ENCODE peak calls at places on chromosomes 5 and 9, in seven cellular contexts. One of them, this sample, is unnamed.

GRCh38 chr5:167634432-167634831 is 657.0 kb upstream of the WWC1 start:
- DNase-seq in keratinocyte: no peak
- DNase-seq in brain microvascular endothelial cell: peak
- DNase-seq in GM13976: no peak
- DNase-seq in HS-5: peak
- DNase-seq in left colon: no peak
- DNase-seq in stimulated activated CD8-positive, alpha-beta memory T cell treated with anti-CD3 and anti-CD28 coated beads, Interleukin-4, amount 100 ng/mL, for 4 hours: no peak
- DNase-seq in this sample: no peak

GRCh38 chr5:151078490-151079262 is 2.2 kb downstream of the TNIP1 start:
- DNase-seq in HS-5: no peak
- DNase-seq in stimulated activated CD8-positive, alpha-beta memory T cell treated with anti-CD3 and anti-CD28 coated beads, Interleukin-4, amount 100 ng/mL, for 4 hours: no peak
- DNase-seq in GM13976: peak
- DNase-seq in brain microvascular endothelial cell: no peak
- DNase-seq in keratinocyte: no peak
- DNase-seq in left colon: no peak
- DNase-seq in this sample: no peak

GRCh38 chr5:32233696-32234447 is 59.8 kb upstream of the GOLPH3 start:
- DNase-seq in HS-5: no peak
- DNase-seq in left colon: no peak
- DNase-seq in GM13976: no peak
- DNase-seq in brain microvascular endothelial cell: peak
- DNase-seq in stimulated activated CD8-positive, alpha-beta memory T cell treated with anti-CD3 and anti-CD28 coated beads, Interleukin-4, amount 100 ng/mL, for 4 hours: no peak
- DNase-seq in keratinocyte: no peak
- DNase-seq in this sample: no peak

GRCh38 chr5:152218694-152219093 is 186.4 kb downstream of the NMUR2 start:
- DNase-seq in HS-5: no peak
- DNase-seq in GM13976: no peak
- DNase-seq in brain microvascular endothelial cell: no peak
- DNase-seq in stimulated activated CD8-positive, alpha-beta memory T cell treated with anti-CD3 and anti-CD28 coated beads, Interleukin-4, amount 100 ng/mL, for 4 hours: no peak
- DNase-seq in keratinocyte: no peak
- DNase-seq in left colon: no peak
- DNase-seq in this sample: no peak

GRCh38 chr5:169181785-169182184 is 119.2 kb downstream of the SLIT3 start:
- DNase-seq in stimulated activated CD8-positive, alpha-beta memory T cell treated with anti-CD3 and anti-CD28 coated beads, Interleukin-4, amount 100 ng/mL, for 4 hours: no peak
- DNase-seq in HS-5: peak
- DNase-seq in brain microvascular endothelial cell: no peak
- DNase-seq in left colon: no peak
- DNase-seq in keratinocyte: no peak
- DNase-seq in GM13976: no peak
- DNase-seq in this sample: no peak

GRCh38 chr9:93664549-93665120 is 88.3 kb downstream of the PHF2 start:
- DNase-seq in keratinocyte: no peak
- DNase-seq in GM13976: no peak
- DNase-seq in HS-5: no peak
- DNase-seq in left colon: peak
- DNase-seq in stimulated activated CD8-positive, alpha-beta memory T cell treated with anti-CD3 and anti-CD28 coated beads, Interleukin-4, amount 100 ng/mL, for 4 hours: no peak
- DNase-seq in brain microvascular endothelial cell: no peak
- DNase-seq in this sample: no peak

GRCh38 chr5:7317751-7318150 is 78.2 kb upstream of the ADCY2 start:
- DNase-seq in left colon: no peak
- DNase-seq in HS-5: peak
- DNase-seq in stimulated activated CD8-positive, alpha-beta memory T cell treated with anti-CD3 and anti-CD28 coated beads, Interleukin-4, amount 100 ng/mL, for 4 hours: no peak
- DNase-seq in GM13976: no peak
- DNase-seq in brain microvascular endothelial cell: no peak
- DNase-seq in keratinocyte: no peak
- DNase-seq in this sample: no peak

GRCh38 chr5:112419050-112419595 is at the start of gene EPB41L4A:
- DNase-seq in stimulated activated CD8-positive, alpha-beta memory T cell treated with anti-CD3 and anti-CD28 coated beads, Interleukin-4, amount 100 ng/mL, for 4 hours: no peak
- DNase-seq in HS-5: no peak
- DNase-seq in left colon: peak
- DNase-seq in brain microvascular endothelial cell: no peak
- DNase-seq in keratinocyte: no peak
- DNase-seq in GM13976: peak
- DNase-seq in this sample: no peak

GRCh38 chr5:134420326-134420725 is 8.6 kb upstream of the CDKN2AIPNL start:
- DNase-seq in HS-5: no peak
- DNase-seq in keratinocyte: no peak
- DNase-seq in stimulated activated CD8-positive, alpha-beta memory T cell treated with anti-CD3 and anti-CD28 coated beads, Interleukin-4, amount 100 ng/mL, for 4 hours: no peak
- DNase-seq in left colon: no peak
- DNase-seq in brain microvascular endothelial cell: peak
- DNase-seq in GM13976: no peak
- DNase-seq in this sample: no peak

GRCh38 chr9:124018731-124019697 is 7.4 kb downstream of the LHX2 start:
- DNase-seq in left colon: no peak
- DNase-seq in keratinocyte: no peak
- DNase-seq in GM13976: peak
- DNase-seq in stimulated activated CD8-positive, alpha-beta memory T cell treated with anti-CD3 and anti-CD28 coated beads, Interleukin-4, amount 100 ng/mL, for 4 hours: no peak
- DNase-seq in brain microvascular endothelial cell: no peak
- DNase-seq in HS-5: no peak
- DNase-seq in this sample: no peak

GRCh38 chr5:170565077-170565476 is 61.3 kb downstream of the KCNIP1 start:
- DNase-seq in left colon: no peak
- DNase-seq in stimulated activated CD8-positive, alpha-beta memory T cell treated with anti-CD3 and anti-CD28 coated beads, Interleukin-4, amount 100 ng/mL, for 4 hours: no peak
- DNase-seq in keratinocyte: no peak
- DNase-seq in brain microvascular endothelial cell: no peak
- DNase-seq in HS-5: no peak
- DNase-seq in GM13976: no peak
- DNase-seq in this sample: no peak

GRCh38 chr5:144060598-144060997 is 109.9 kb downstream of the YIPF5 start:
- DNase-seq in GM13976: no peak
- DNase-seq in left colon: no peak
- DNase-seq in HS-5: peak
- DNase-seq in brain microvascular endothelial cell: no peak
- DNase-seq in keratinocyte: no peak
- DNase-seq in stimulated activated CD8-positive, alpha-beta memory T cell treated with anti-CD3 and anti-CD28 coated beads, Interleukin-4, amount 100 ng/mL, for 4 hours: no peak
- DNase-seq in this sample: no peak

GRCh38 chr9:86487222-86487841 is 133.1 kb upstream of the TUT7 start:
- DNase-seq in left colon: no peak
- DNase-seq in HS-5: peak
- DNase-seq in stimulated activated CD8-positive, alpha-beta memory T cell treated with anti-CD3 and anti-CD28 coated beads, Interleukin-4, amount 100 ng/mL, for 4 hours: no peak
- DNase-seq in brain microvascular endothelial cell: no peak
- DNase-seq in GM13976: peak
- DNase-seq in keratinocyte: peak
- DNase-seq in this sample: no peak

GRCh38 chr9:108698801-108699200 is 157.0 kb downstream of the ACTL7B start:
- DNase-seq in stimulated activated CD8-positive, alpha-beta memory T cell treated with anti-CD3 and anti-CD28 coated beads, Interleukin-4, amount 100 ng/mL, for 4 hours: no peak
- DNase-seq in left colon: no peak
- DNase-seq in keratinocyte: no peak
- DNase-seq in GM13976: no peak
- DNase-seq in HS-5: no peak
- DNase-seq in brain microvascular endothelial cell: no peak
- DNase-seq in this sample: no peak

GRCh38 chr5:6714221-6715041 is 1.2 kb downstream of the TENT4A start:
- DNase-seq in HS-5: no peak
- DNase-seq in keratinocyte: no peak
- DNase-seq in brain microvascular endothelial cell: no peak
- DNase-seq in stimulated activated CD8-positive, alpha-beta memory T cell treated with anti-CD3 and anti-CD28 coated beads, Interleukin-4, amount 100 ng/mL, for 4 hours: no peak
- DNase-seq in GM13976: no peak
- DNase-seq in left colon: peak
- DNase-seq in this sample: peak

GRCh38 chr5:57386958-57387357 is 95.7 kb downstream of the ACTBL2 start:
- DNase-seq in HS-5: peak
- DNase-seq in brain microvascular endothelial cell: peak
- DNase-seq in GM13976: no peak
- DNase-seq in stimulated activated CD8-positive, alpha-beta memory T cell treated with anti-CD3 and anti-CD28 coated beads, Interleukin-4, amount 100 ng/mL, for 4 hours: no peak
- DNase-seq in left colon: no peak
- DNase-seq in keratinocyte: no peak
- DNase-seq in this sample: no peak

GRCh38 chr5:151745071-151745705 is 13.2 kb downstream of the ATOX1 start:
- DNase-seq in HS-5: peak
- DNase-seq in stimulated activated CD8-positive, alpha-beta memory T cell treated with anti-CD3 and anti-CD28 coated beads, Interleukin-4, amount 100 ng/mL, for 4 hours: peak
- DNase-seq in keratinocyte: peak
- DNase-seq in brain microvascular endothelial cell: peak
- DNase-seq in left colon: peak
- DNase-seq in GM13976: no peak
- DNase-seq in this sample: no peak

GRCh38 chr9:5628183-5628529 is 751 bp upstream of the RIC1 start:
- DNase-seq in HS-5: no peak
- DNase-seq in keratinocyte: no peak
- DNase-seq in GM13976: no peak
- DNase-seq in left colon: no peak
- DNase-seq in stimulated activated CD8-positive, alpha-beta memory T cell treated with anti-CD3 and anti-CD28 coated beads, Interleukin-4, amount 100 ng/mL, for 4 hours: no peak
- DNase-seq in brain microvascular endothelial cell: no peak
- DNase-seq in this sample: no peak

GRCh38 chr5:80067531-80067930 is 32.4 kb downstream of the THBS4 start:
- DNase-seq in GM13976: no peak
- DNase-seq in stimulated activated CD8-positive, alpha-beta memory T cell treated with anti-CD3 and anti-CD28 coated beads, Interleukin-4, amount 100 ng/mL, for 4 hours: no peak
- DNase-seq in HS-5: no peak
- DNase-seq in left colon: no peak
- DNase-seq in brain microvascular endothelial cell: no peak
- DNase-seq in keratinocyte: no peak
- DNase-seq in this sample: no peak

GRCh38 chr5:169577966-169578365 is 5.6 kb upstream of the SPDL1 start:
- DNase-seq in HS-5: no peak
- DNase-seq in left colon: no peak
- DNase-seq in brain microvascular endothelial cell: no peak
- DNase-seq in stimulated activated CD8-positive, alpha-beta memory T cell treated with anti-CD3 and anti-CD28 coated beads, Interleukin-4, amount 100 ng/mL, for 4 hours: no peak
- DNase-seq in GM13976: no peak
- DNase-seq in keratinocyte: no peak
- DNase-seq in this sample: no peak

GRCh38 chr9:108727580-108728056 is 128.2 kb downstream of the ACTL7B start:
- DNase-seq in HS-5: no peak
- DNase-seq in brain microvascular endothelial cell: no peak
- DNase-seq in keratinocyte: no peak
- DNase-seq in stimulated activated CD8-positive, alpha-beta memory T cell treated with anti-CD3 and anti-CD28 coated beads, Interleukin-4, amount 100 ng/mL, for 4 hours: no peak
- DNase-seq in GM13976: no peak
- DNase-seq in left colon: no peak
- DNase-seq in this sample: no peak

GRCh38 chr9:38685535-38685934 is 34.4 kb downstream of the FAM240B start:
- DNase-seq in brain microvascular endothelial cell: no peak
- DNase-seq in GM13976: no peak
- DNase-seq in keratinocyte: no peak
- DNase-seq in HS-5: no peak
- DNase-seq in left colon: no peak
- DNase-seq in stimulated activated CD8-positive, alpha-beta memory T cell treated with anti-CD3 and anti-CD28 coated beads, Interleukin-4, amount 100 ng/mL, for 4 hours: no peak
- DNase-seq in this sample: no peak

GRCh38 chr5:137837741-137838389 is 29.8 kb upstream of the MYOT start:
- DNase-seq in GM13976: no peak
- DNase-seq in stimulated activated CD8-positive, alpha-beta memory T cell treated with anti-CD3 and anti-CD28 coated beads, Interleukin-4, amount 100 ng/mL, for 4 hours: no peak
- DNase-seq in HS-5: no peak
- DNase-seq in left colon: no peak
- DNase-seq in keratinocyte: no peak
- DNase-seq in brain microvascular endothelial cell: peak
- DNase-seq in this sample: no peak

GRCh38 chr9:7542648-7543165 is 256.9 kb downstream of the DMAC1 start:
- DNase-seq in GM13976: no peak
- DNase-seq in HS-5: no peak
- DNase-seq in keratinocyte: no peak
- DNase-seq in left colon: no peak
- DNase-seq in brain microvascular endothelial cell: no peak
- DNase-seq in stimulated activated CD8-positive, alpha-beta memory T cell treated with anti-CD3 and anti-CD28 coated beads, Interleukin-4, amount 100 ng/mL, for 4 hours: no peak
- DNase-seq in this sample: no peak

GRCh38 chr5:130652178-130652577 is 512.9 kb downstream of the HINT1 start:
- DNase-seq in GM13976: no peak
- DNase-seq in brain microvascular endothelial cell: peak
- DNase-seq in stimulated activated CD8-positive, alpha-beta memory T cell treated with anti-CD3 and anti-CD28 coated beads, Interleukin-4, amount 100 ng/mL, for 4 hours: no peak
- DNase-seq in HS-5: peak
- DNase-seq in keratinocyte: peak
- DNase-seq in left colon: no peak
- DNase-seq in this sample: no peak

GRCh38 chr5:113871972-113872371 is 358.5 kb downstream of the YTHDC2 start:
- DNase-seq in brain microvascular endothelial cell: no peak
- DNase-seq in HS-5: no peak
- DNase-seq in GM13976: no peak
- DNase-seq in stimulated activated CD8-positive, alpha-beta memory T cell treated with anti-CD3 and anti-CD28 coated beads, Interleukin-4, amount 100 ng/mL, for 4 hours: no peak
- DNase-seq in left colon: no peak
- DNase-seq in keratinocyte: no peak
- DNase-seq in this sample: no peak

GRCh38 chr9:84751921-84752320 is 82.4 kb downstream of the NTRK2 start:
- DNase-seq in brain microvascular endothelial cell: no peak
- DNase-seq in left colon: no peak
- DNase-seq in HS-5: no peak
- DNase-seq in stimulated activated CD8-positive, alpha-beta memory T cell treated with anti-CD3 and anti-CD28 coated beads, Interleukin-4, amount 100 ng/mL, for 4 hours: no peak
- DNase-seq in keratinocyte: peak
- DNase-seq in GM13976: no peak
- DNase-seq in this sample: no peak

GRCh38 chr9:21789541-21790037 is 12.8 kb upstream of the MTAP start:
- DNase-seq in left colon: peak
- DNase-seq in GM13976: peak
- DNase-seq in brain microvascular endothelial cell: peak
- DNase-seq in keratinocyte: peak
- DNase-seq in HS-5: peak
- DNase-seq in stimulated activated CD8-positive, alpha-beta memory T cell treated with anti-CD3 and anti-CD28 coated beads, Interleukin-4, amount 100 ng/mL, for 4 hours: peak
- DNase-seq in this sample: no peak

GRCh38 chr5:14914603-14915277 is 43.2 kb upstream of the ANKH start:
- DNase-seq in keratinocyte: no peak
- DNase-seq in brain microvascular endothelial cell: peak
- DNase-seq in HS-5: peak
- DNase-seq in stimulated activated CD8-positive, alpha-beta memory T cell treated with anti-CD3 and anti-CD28 coated beads, Interleukin-4, amount 100 ng/mL, for 4 hours: no peak
- DNase-seq in GM13976: no peak
- DNase-seq in left colon: no peak
- DNase-seq in this sample: no peak

GRCh38 chr5:117943521-117943920 is 1044.8 kb downstream of the DTWD2 start:
- DNase-seq in keratinocyte: no peak
- DNase-seq in HS-5: no peak
- DNase-seq in GM13976: no peak
- DNase-seq in brain microvascular endothelial cell: no peak
- DNase-seq in left colon: no peak
- DNase-seq in stimulated activated CD8-positive, alpha-beta memory T cell treated with anti-CD3 and anti-CD28 coated beads, Interleukin-4, amount 100 ng/mL, for 4 hours: no peak
- DNase-seq in this sample: no peak

GRCh38 chr5:178277346-178277745 is 44.7 kb upstream of the PHYKPL start:
- DNase-seq in brain microvascular endothelial cell: no peak
- DNase-seq in left colon: no peak
- DNase-seq in keratinocyte: no peak
- DNase-seq in GM13976: no peak
- DNase-seq in stimulated activated CD8-positive, alpha-beta memory T cell treated with anti-CD3 and anti-CD28 coated beads, Interleukin-4, amount 100 ng/mL, for 4 hours: no peak
- DNase-seq in HS-5: no peak
- DNase-seq in this sample: no peak

GRCh38 chr9:109035684-109036423 is 22.6 kb upstream of the CTNNAL1 start:
- DNase-seq in HS-5: peak
- DNase-seq in left colon: no peak
- DNase-seq in keratinocyte: no peak
- DNase-seq in brain microvascular endothelial cell: peak
- DNase-seq in GM13976: no peak
- DNase-seq in stimulated activated CD8-positive, alpha-beta memory T cell treated with anti-CD3 and anti-CD28 coated beads, Interleukin-4, amount 100 ng/mL, for 4 hours: no peak
- DNase-seq in this sample: no peak

GRCh38 chr5:163505049-163505474 is 357 bp upstream of the MAT2B start:
- DNase-seq in left colon: no peak
- DNase-seq in keratinocyte: no peak
- DNase-seq in stimulated activated CD8-positive, alpha-beta memory T cell treated with anti-CD3 and anti-CD28 coated beads, Interleukin-4, amount 100 ng/mL, for 4 hours: no peak
- DNase-seq in HS-5: no peak
- DNase-seq in brain microvascular endothelial cell: no peak
- DNase-seq in GM13976: no peak
- DNase-seq in this sample: no peak